ENCODE peak calls at places on chromosome 3, in four cellular contexts. X, J, O and H are unnamed samples.

GRCh38 chr3:107064445-107065060 is 312.7 kb upstream of the CCDC54 start:
- DNase-seq in X (no peak), J (peak), O (no peak), H (peak)

GRCh38 chr3:179020112-179020511 is 51.5 kb downstream of the ZMAT3 start:
- DNase-seq in X (no peak), J (peak), O (no peak), H (no peak)

GRCh38 chr3:179149239-179149887 is 1.2 kb downstream of the PIK3CA start:
- DNase-seq in X (no peak), J (no peak), O (no peak), H (peak)

GRCh38 chr3:120802916-120803315 is 60.4 kb downstream of the GTF2E1 start:
- DNase-seq in X (no peak), J (no peak), O (no peak), H (no peak)

GRCh38 chr3:51974277-51974962 is 444 bp upstream of the ABHD14A start:
- DNase-seq in X (peak), J (no peak), O (no peak), H (peak)

GRCh38 chr3:134449277-134449676 is 36.5 kb downstream of the ANAPC13 start:
- DNase-seq in X (no peak), J (peak), O (no peak), H (peak)

GRCh38 chr3:42472555-42472954 is 29.9 kb upstream of the VIPR1 start:
- DNase-seq in X (no peak), J (no peak), O (no peak), H (no peak)

GRCh38 chr3:134623615-134624245 is 27.1 kb downstream of the KY start:
- DNase-seq in X (no peak), J (no peak), O (no peak), H (no peak)

GRCh38 chr3:178083906-178084823 is 452.1 kb upstream of the KCNMB2 start:
- DNase-seq in X (no peak), J (peak), O (no peak), H (no peak)

GRCh38 chr3:122880624-122881023 is 85.8 kb downstream of the SLC49A4 start:
- DNase-seq in X (no peak), J (no peak), O (no peak), H (no peak)

GRCh38 chr3:188954590-188955208 is 217.1 kb upstream of the TPRG1 start:
- DNase-seq in X (peak), J (peak), O (peak), H (peak)

GRCh38 chr3:172501560-172501959 is 21.7 kb downstream of the TNFSF10 start:
- DNase-seq in X (no peak), J (no peak), O (no peak), H (no peak)

DNA sequence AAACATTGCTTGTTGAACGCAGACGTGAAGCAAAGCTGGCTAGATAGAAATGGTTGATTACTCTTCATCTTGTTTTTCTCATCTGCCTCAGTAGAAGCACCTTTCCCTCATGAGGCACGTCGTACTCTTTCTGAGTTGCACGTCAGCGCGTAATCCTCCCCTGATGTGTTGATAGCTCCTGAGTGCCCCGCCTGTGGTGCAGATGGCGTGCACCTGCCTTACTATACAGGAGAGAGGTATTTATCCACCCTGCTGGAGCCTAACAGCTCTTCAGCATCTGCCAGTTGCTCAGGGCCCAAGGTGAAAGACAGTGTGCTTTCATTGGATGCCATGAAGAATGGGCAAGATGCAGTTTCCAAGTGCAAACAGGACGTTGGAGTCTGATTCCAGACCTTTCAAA is 18.0 kb downstream of the MAP6D1 start:
- DNase-seq in X (peak), J (no peak), O (no peak), H (no peak)
- TF ChIP-seq POLR2A in X (no peak), J (no peak), O (no peak), H (no peak)

GRCh38 chr3:171176244-171176925 is 149.9 kb upstream of the SLC2A2 start:
- DNase-seq in X (no peak), J (no peak), O (no peak), H (no peak)
- TF ChIP-seq POLR2A in X (no peak), J (no peak), O (no peak), H (no peak)

DNA sequence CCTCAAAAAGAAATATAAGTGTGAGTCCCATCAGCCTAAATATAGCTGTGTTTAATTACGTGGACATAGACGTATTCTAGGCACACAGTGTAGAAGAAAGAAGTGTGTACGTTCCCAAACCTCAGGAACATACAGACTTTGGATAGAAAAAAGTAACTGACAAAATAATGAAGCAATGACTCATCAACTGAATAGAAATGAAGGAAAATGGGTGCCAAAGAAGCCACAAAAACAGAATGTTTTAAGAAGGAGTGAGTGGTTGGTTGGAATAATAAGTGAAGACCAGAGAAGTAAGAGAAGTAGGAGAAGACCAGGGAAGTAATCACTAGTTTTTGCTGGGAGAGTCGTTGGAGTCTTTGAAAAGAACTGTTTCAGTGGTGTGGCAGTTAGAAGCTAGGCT is 518.1 kb downstream of the ROBO1 start:
- DNase-seq in X (no peak), J (no peak), O (no peak), H (no peak)
- TF ChIP-seq POLR2A in X (no peak), J (no peak), O (no peak), H (no peak)

GRCh38 chr3:12966847-12967750 is 106.1 kb downstream of the IQSEC1 start:
- DNase-seq in X (no peak), J (peak), O (peak), H (peak)
- TF ChIP-seq POLR2A in X (no peak), J (peak), O (peak), H (peak)

DNA sequence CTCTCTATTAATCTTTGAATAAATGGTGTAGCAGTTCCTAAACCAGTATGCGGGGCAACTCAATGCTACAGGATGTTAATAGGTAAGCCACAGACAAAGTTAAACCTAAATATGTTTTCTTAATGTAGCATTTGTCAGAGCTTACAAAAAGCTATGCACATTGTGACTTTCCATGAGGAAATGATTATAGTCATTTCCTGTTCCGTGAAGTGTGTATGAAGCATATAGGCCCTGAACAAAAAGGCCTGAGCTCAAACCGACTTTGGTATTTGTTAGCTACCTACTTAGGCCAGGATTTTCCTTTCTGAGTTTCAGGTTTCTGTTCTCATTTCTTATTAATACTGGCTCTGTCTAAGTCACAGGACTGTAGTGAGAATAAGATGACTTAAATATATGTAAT is 14.2 kb downstream of the ZNF80 start:
- DNase-seq in X (no peak), J (peak), O (no peak), H (no peak)
- TF ChIP-seq POLR2A in X (no peak), J (no peak), O (no peak), H (no peak)

DNA sequence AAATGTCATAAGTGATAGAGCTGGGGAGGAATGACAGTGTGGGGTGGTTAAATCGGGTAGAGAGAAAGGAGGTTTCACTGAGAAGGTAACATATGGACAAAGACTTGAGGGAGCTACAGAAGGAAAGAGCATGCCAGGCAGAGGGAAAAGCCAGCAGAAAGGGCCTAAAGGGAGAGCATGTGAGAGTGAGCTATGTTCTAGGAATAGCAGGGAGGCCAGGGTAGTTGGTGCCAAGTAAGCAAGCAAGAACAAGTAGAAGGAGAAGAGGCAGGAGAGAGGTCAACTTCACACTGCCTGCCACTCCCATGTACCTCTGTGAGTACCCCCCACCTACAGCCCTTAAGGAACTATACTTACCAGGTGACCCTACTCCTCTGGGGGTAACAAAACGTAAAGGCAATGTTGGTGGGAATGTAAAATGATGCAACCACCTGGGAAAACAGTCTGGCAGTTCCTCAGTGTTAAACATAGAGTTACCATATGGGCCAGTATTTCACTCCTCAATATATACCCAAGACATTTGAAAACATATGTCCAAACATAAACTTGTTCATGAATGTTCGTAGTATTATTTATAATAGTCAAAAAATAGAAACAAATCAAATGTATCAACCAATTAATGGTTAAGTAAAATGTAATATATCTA is 67.6 kb downstream of the SFMBT1 start:
- DNase-seq in X (no peak), J (no peak), O (no peak), H (no peak)
- TF ChIP-seq POLR2A in X (no peak), J (no peak), O (no peak), H (no peak)

GRCh38 chr3:13158871-13159270 is 85.6 kb upstream of the IQSEC1 start:
- DNase-seq in X (peak), J (no peak), O (no peak), H (no peak)

GRCh38 chr3:13159890-13160289 is 86.7 kb upstream of the IQSEC1 start:
- DNase-seq in X (no peak), J (no peak), O (no peak), H (no peak)

GRCh38 chr3:13161021-13161759 is 88.0 kb upstream of the IQSEC1 start:
- DNase-seq in X (no peak), J (no peak), O (no peak), H (no peak)

GRCh38 chr3:13161771-13162535 is 88.7 kb upstream of the IQSEC1 start:
- DNase-seq in X (no peak), J (no peak), O (peak), H (no peak)

GRCh38 chr3:13160619-13161018 is 87.4 kb upstream of the IQSEC1 start:
- DNase-seq in X (no peak), J (no peak), O (no peak), H (no peak)
- TF ChIP-seq POLR2A in X (no peak), J (no peak), O (no peak), H (no peak)

GRCh38 chr3:53046171-53047170 is 598 bp upstream of the SFMBT1 start:
- DNase-seq in X (peak), J (peak), O (peak), H (peak)
- TF ChIP-seq POLR2A in X (no peak), J (no peak), O (no peak), H (peak)

DNA sequence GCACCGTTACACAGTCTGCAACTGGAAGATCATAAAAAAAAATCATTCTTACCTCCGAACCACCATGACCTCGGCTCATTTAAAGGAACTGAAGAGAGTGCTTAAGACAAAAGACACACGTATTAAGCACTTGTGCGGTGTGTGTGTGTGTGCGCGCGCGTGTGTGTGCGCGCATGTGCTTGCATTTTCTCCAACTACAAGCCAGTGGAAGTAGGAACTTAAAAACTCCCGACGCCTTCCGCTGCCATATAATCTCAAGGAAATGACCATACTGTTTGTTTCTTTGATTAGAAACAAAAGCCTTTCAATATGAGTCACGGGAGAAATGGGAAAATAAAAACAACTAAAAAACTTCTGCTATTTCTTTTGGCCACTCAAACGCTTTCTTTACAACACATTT is 32.4 kb downstream of the FRMD4B start:
- DNase-seq in X (peak), J (peak), O (no peak), H (no peak)
- TF ChIP-seq POLR2A in X (peak), J (peak), O (no peak), H (no peak)